ENCODE peak calls at places on chromosomes 12 and 14, in ten cellular contexts. R, Q, V, D, S, B, W, T, P and U are unnamed samples.

GRCh38 chr14:83425138-83425537 is 1891.5 kb upstream of the SEL1L start:
- DNase-seq in R (peak), Q (no peak), V (peak), D (no peak), S (no peak), B (no peak), W (no peak), T (no peak), P (peak), U (no peak)

GRCh38 chr14:36315159-36315853 is 5.1 kb downstream of the MBIP start:
- DNase-seq in R (no peak), Q (no peak), V (no peak), D (no peak), S (no peak), B (peak), W (no peak), T (peak), P (no peak), U (no peak)

GRCh38 chr14:93318927-93319326 is 13.9 kb downstream of the BTBD7 start:
- DNase-seq in R (no peak), Q (no peak), V (no peak), D (no peak), S (no peak), B (peak), W (no peak), T (no peak), P (peak), U (no peak)

GRCh38 chr12:90017316-90017715 is 308.7 kb upstream of the ATP2B1 start:
- DNase-seq in R (no peak), Q (no peak), V (no peak), D (no peak), S (no peak), B (no peak), W (no peak), T (no peak), P (peak), U (no peak)

GRCh38 chr12:107684029-107684790 is 1.4 kb upstream of the PWP1 start:
- DNase-seq in R (no peak), Q (no peak), V (no peak), D (no peak), S (no peak), B (peak), W (no peak), T (no peak), P (peak), U (no peak)

GRCh38 chr12:121060149-121061001 is 21.3 kb upstream of the OASL start:
- DNase-seq in R (peak), Q (no peak), V (peak), D (no peak), S (peak), B (peak), W (peak), T (peak), P (peak), U (no peak)

GRCh38 chr12:75738486-75738885 is 227.1 kb upstream of the KRR1 start:
- DNase-seq in R (no peak), Q (no peak), V (no peak), D (no peak), S (no peak), B (no peak), W (no peak), T (no peak), P (no peak), U (no peak)

GRCh38 chr12:120432772-120433525 is 5.0 kb upstream of the COX6A1 start:
- DNase-seq in R (no peak), Q (no peak), V (no peak), D (no peak), S (no peak), B (no peak), W (no peak), T (no peak), P (no peak), U (no peak)

GRCh38 chr14:65206448-65207096 is 104.3 kb upstream of the MAX start:
- DNase-seq in R (no peak), Q (no peak), V (no peak), D (no peak), S (no peak), B (peak), W (peak), T (peak), P (no peak), U (no peak)

GRCh38 chr12:57016348-57016747 is at the start of gene TAC3:
- DNase-seq in R (no peak), Q (no peak), V (no peak), D (no peak), S (no peak), B (no peak), W (no peak), T (no peak), P (no peak), U (no peak)

GRCh38 chr14:49961270-49962222 is 68.7 kb downstream of the ARF6 start:
- DNase-seq in R (no peak), Q (no peak), V (no peak), D (no peak), S (no peak), B (no peak), W (no peak), T (no peak), P (no peak), U (no peak)

GRCh38 chr14:33737446-33737845 is 213.4 kb downstream of the EGLN3 start:
- DNase-seq in R (peak), Q (no peak), V (no peak), D (no peak), S (no peak), B (peak), W (no peak), T (no peak), P (no peak), U (no peak)

GRCh38 chr12:56032006-56032405 is 9.7 kb upstream of the RPS26 start:
- DNase-seq in R (no peak), Q (no peak), V (no peak), D (no peak), S (no peak), B (no peak), W (no peak), T (no peak), P (no peak), U (no peak)

GRCh38 chr12:50166776-50167025 is 468 bp downstream of the CERS5 start:
- DNase-seq in R (no peak), Q (no peak), V (no peak), D (no peak), S (no peak), B (no peak), W (no peak), T (peak), P (no peak), U (no peak)

GRCh38 chr12:47145188-47145587 is 65.4 kb upstream of the AMIGO2 start:
- DNase-seq in R (no peak), Q (no peak), V (no peak), D (no peak), S (no peak), B (no peak), W (no peak), T (no peak), P (no peak), U (no peak)

GRCh38 chr12:3236345-3237153 is 159.4 kb downstream of the TSPAN9 start:
- DNase-seq in R (peak), Q (peak), V (no peak), D (no peak), S (no peak), B (peak), W (no peak), T (no peak), P (no peak), U (no peak)

GRCh38 chr12:26833692-26834168 is 736 bp upstream of the ITPR2 start:
- DNase-seq in R (no peak), Q (no peak), V (no peak), D (peak), S (no peak), B (peak), W (peak), T (peak), P (peak), U (peak)

GRCh38 chr12:93174048-93174447 is 203.7 kb upstream of the NUDT4 start:
- DNase-seq in R (peak), Q (no peak), V (peak), D (no peak), S (no peak), B (no peak), W (no peak), T (no peak), P (peak), U (no peak)

GRCh38 chr14:54754116-54754622 is 148.5 kb downstream of the GCH1 start:
- DNase-seq in R (no peak), Q (no peak), V (no peak), D (no peak), S (no peak), B (no peak), W (no peak), T (no peak), P (no peak), U (no peak)

GRCh38 chr14:74875941-74876913 is at the start of gene PROX2:
- DNase-seq in R (no peak), Q (no peak), V (no peak), D (no peak), S (no peak), B (no peak), W (no peak), T (peak), P (peak), U (no peak)